ENCODE peak calls at places on chromosome 19, in nine cellular contexts. N is COR-L47; V is heart right ventricle; M is HTR-8/SVneo; H is T1000; Z is GM03348; X is esophagus squamous epithelium; I is stimulated activated CD4-positive, alpha-beta T cell treated with anti-CD3 and anti-CD28 coated beads, Interleukin-2, amount 100 ng/mL, for 48 hours; L is T-helper 17 cell. J is an unnamed sample.

GRCh38 chr19:55058781-55059610 is 4.0 kb downstream of the RDH13 start:
- DNase-seq in L (no peak), M (no peak), N (no peak), V (no peak), Z (no peak), X (no peak), H (no peak), I (no peak), J (no peak)

GRCh38 chr19:53086949-53087348 is 16.3 kb downstream of the ZNF160 start:
- DNase-seq in N (no peak), Z (no peak), L (no peak), H (no peak), X (no peak), V (peak; percentile 85), M (no peak), I (no peak), J (no peak)

GRCh38 chr19:43606569-43607229 is 5.2 kb upstream of the SRRM5 start:
- DNase-seq in Z (no peak), H (no peak), L (no peak), M (no peak), V (no peak), N (peak; percentile 56), X (no peak), I (no peak), J (no peak)

GRCh38 chr19:41218615-41219507 is at the start of gene AXL:
- DNase-seq in L (no peak), M (peak; percentile 87), Z (peak; percentile 92), H (peak; percentile 71), V (peak; percentile 82), X (no peak), I (no peak), N (no peak), J (peak; percentile 87)

GRCh38 chr19:49528211-49528771 is 488 bp downstream of the RCN3 start:
- DNase-seq in V (peak; percentile 31), L (no peak), X (no peak), I (no peak), Z (peak; percentile 86), N (no peak), H (peak; percentile 44), M (no peak), J (no peak)

GRCh38 chr19:45782162-45782623 is at the start of gene DMPK:
- DNase-seq in L (no peak), N (peak; percentile 13), Z (peak; percentile 78), I (no peak), X (no peak), V (peak; percentile 73), H (no peak), M (peak; percentile 27), J (no peak)

GRCh38 chr19:17097593-17098126 is 22.1 kb downstream of the MYO9B start:
- DNase-seq in I (no peak), V (no peak), H (no peak), N (no peak), M (no peak), L (no peak), X (no peak), Z (peak; percentile 36), J (peak; percentile 57)

GRCh38 chr19:986083-986482 is 1.9 kb downstream of the WDR18 start:
- DNase-seq in H (no peak), X (no peak), M (no peak), Z (no peak), V (no peak), I (no peak), N (no peak), L (no peak), J (no peak)

GRCh38 chr19:19068659-19069509 is 5.1 kb downstream of the SLC25A42 start:
- DNase-seq in V (no peak), I (no peak), L (no peak), X (no peak), H (no peak), M (no peak), Z (no peak), N (no peak), J (no peak)

GRCh38 chr19:29645911-29646310 is 19.4 kb upstream of the PLEKHF1 start:
- DNase-seq in V (peak; percentile 61), Z (peak; percentile 58), L (no peak), N (no peak), M (no peak), X (no peak), I (no peak), H (no peak), J (no peak)

GRCh38 chr19:46533085-46534081 is 37.7 kb upstream of the PNMA8B start:
- DNase-seq in N (peak; percentile 8), X (no peak), L (no peak), M (no peak), Z (no peak), H (no peak), I (no peak), V (no peak), J (no peak)

GRCh38 chr19:366205-366783 is 21.7 kb upstream of the MIER2 start:
- DNase-seq in N (no peak), V (no peak), I (no peak), X (no peak), M (no peak), Z (no peak), L (no peak), H (no peak), J (no peak)

GRCh38 chr19:1074512-1075283 is 7.7 kb downstream of the ARHGAP45 start:
- DNase-seq in N (peak; percentile 94), X (peak; percentile 48), L (peak; percentile 95), H (peak; percentile 85), I (peak; percentile 71), M (no peak), Z (no peak), V (peak; percentile 78), J (peak; percentile 98)

GRCh38 chr19:47886010-47886559 is at the start of gene SULT2A1:
- DNase-seq in Z (no peak), I (no peak), H (no peak), V (no peak), N (no peak), X (no peak), L (no peak), M (no peak), J (no peak)

GRCh38 chr19:18895828-18896341 is at the start of gene CERS1:
- DNase-seq in M (peak; percentile 59), L (no peak), N (peak; percentile 48), H (no peak), I (no peak), X (no peak), Z (peak; percentile 55), V (no peak), J (no peak)

J was measured in H54.